ENCODE peak calls at places on chromosomes 12 and 14, in five cellular contexts. H is stimulated activated CD4-positive, alpha-beta T cell treated with anti-CD3 and anti-CD28 coated beads, TNF-alpha, amount 100 ng/mL, for 24 hours; P is sigmoid colon; E is COR-L47; A is iPS-NIHi11. V is an unnamed sample.
A peak's percentile ranks its signal among the peaks of the same experiment; 100 is the strongest.

GRCh38 chr14:75452900-75453816 is 25.3 kb downstream of the JDP2 start:
- DNase-seq in H (no peak), P (peak; percentile 92), E (no peak), A (peak; percentile 85), V (peak; percentile 83)

GRCh38 chr12:80707830-80708534 is 548 bp downstream of the MYF6 start:
- DNase-seq in H (no peak), P (peak; percentile 59), E (no peak), A (peak; percentile 47), V (no peak)

GRCh38 chr12:86683568-86683991 is 427.4 kb upstream of the MGAT4C start:
- DNase-seq in H (no peak), P (no peak), E (no peak), A (no peak), V (no peak)

GRCh38 chr12:123938679-123939480 is 33.8 kb downstream of the CCDC92 start:
- DNase-seq in H (peak; percentile 16), P (no peak), E (no peak), A (peak; percentile 77), V (peak; percentile 68)

GRCh38 chr12:25482637-25483036 is 70.4 kb downstream of the LMNTD1 start:
- DNase-seq in H (no peak), P (no peak), E (no peak), A (no peak), V (no peak)

GRCh38 chr12:52285172-52285745 is 6.1 kb downstream of the KRT81 start:
- DNase-seq in H (no peak), P (no peak), E (no peak), A (no peak), V (no peak)

GRCh38 chr12:45912774-45913173 is 77.6 kb downstream of the SCAF11 start:
- DNase-seq in H (no peak), P (no peak), E (peak; percentile 37), A (no peak), V (no peak)

GRCh38 chr12:95224202-95225170 is 6.9 kb downstream of the VEZT start:
- DNase-seq in H (no peak), P (no peak), E (no peak), A (no peak), V (no peak)

GRCh38 chr14:35333797-35334743 is 41.9 kb downstream of the PSMA6 start:
- DNase-seq in H (peak; percentile 36), P (no peak), E (no peak), A (no peak), V (no peak)

GRCh38 chr14:34064349-34064748 is 113.5 kb upstream of the EGLN3 start:
- DNase-seq in H (no peak), P (peak; percentile 87), E (no peak), A (no peak), V (no peak)

GRCh38 chr12:61870658-61871559 is 389.3 kb upstream of the USP15 start:
- DNase-seq in H (no peak), P (no peak), E (no peak), A (no peak), V (no peak)

GRCh38 chr12:59372971-59373370 is 222.9 kb upstream of the SLC16A7 start:
- DNase-seq in H (no peak), P (no peak), E (no peak), A (peak; percentile 29), V (no peak)

GRCh38 chr14:65850429-65851145 is 438.1 kb downstream of the FUT8 start:
- DNase-seq in H (peak; percentile 51), P (no peak), E (peak; percentile 71), A (no peak), V (no peak)

GRCh38 chr14:95189400-95190162 is 32.3 kb upstream of the DICER1 start:
- DNase-seq in H (no peak), P (no peak), E (peak; percentile 50), A (no peak), V (no peak)

V was measured in spleen.